ENCODE peak calls at places on chromosome 7, in seven cellular contexts. Q is Ammon's horn; A is GM23248; R is SK-N-DZ; U is glutamatergic neuron; T is T-cell; Y is stimulated activated CD8-positive, alpha-beta memory T cell treated with anti-CD3 and anti-CD28 coated beads, Interleukin-15, amount 100 ng/mL, for 24 hours. S is an unnamed sample.

GRCh38 chr7:130397472-130397871 is 17.2 kb downstream of the CPA1 start:
- DNase-seq in Q (no peak), A (no peak), R (no peak), U (no peak), T (no peak), Y (no peak), S (no peak)

GRCh38 chr7:104943502-104944343 is 70.3 kb upstream of the KMT2E start:
- DNase-seq in Q (no peak), A (no peak), R (no peak), U (no peak), T (peak), Y (peak), S (no peak)

GRCh38 chr7:140926021-140926812 is 1.5 kb upstream of the BRAF start:
- DNase-seq in Q (no peak), A (no peak), R (no peak), U (no peak), T (no peak), Y (no peak), S (no peak)

GRCh38 chr7:94062372-94062771 is 58.2 kb upstream of the BET1 start:
- DNase-seq in Q (no peak), A (peak), R (no peak), U (no peak), T (no peak), Y (no peak), S (no peak)

GRCh38 chr7:3995187-3995586 is 686.9 kb upstream of the FOXK1 start:
- DNase-seq in Q (no peak), A (no peak), R (no peak), U (no peak), T (no peak), Y (no peak), S (no peak)

GRCh38 chr7:37180828-37181549 is 267.7 kb downstream of the ELMO1 start:
- DNase-seq in Q (no peak), A (no peak), R (no peak), U (no peak), T (no peak), Y (no peak), S (peak)

GRCh38 chr7:142855756-142856564 is 1.1 kb downstream of the EPHB6 start:
- DNase-seq in Q (no peak), A (peak), R (no peak), U (no peak), T (no peak), Y (no peak), S (peak)

GRCh38 chr7:107251963-107252362 is 83.2 kb downstream of the HBP1 start:
- DNase-seq in Q (no peak), A (no peak), R (no peak), U (no peak), T (no peak), Y (no peak), S (no peak)

GRCh38 chr7:131111081-131111576 is 216.5 kb upstream of the MKLN1 start:
- DNase-seq in Q (peak), A (peak), R (no peak), U (no peak), T (no peak), Y (no peak), S (peak)

GRCh38 chr7:44286618-44287487 is 38.5 kb downstream of the CAMK2B start:
- DNase-seq in Q (no peak), A (no peak), R (no peak), U (peak), T (no peak), Y (no peak), S (no peak)

GRCh38 chr7:22594020-22594419 is 94.0 kb upstream of the STEAP1B start:
- DNase-seq in Q (no peak), A (no peak), R (no peak), U (no peak), T (no peak), Y (no peak), S (no peak)

GRCh38 chr7:128427289-128427891 is 17.6 kb upstream of the IMPDH1 start:
- DNase-seq in Q (peak), A (peak), R (peak), U (peak), T (no peak), Y (no peak), S (peak)

GRCh38 chr7:80463272-80463920 is 48.5 kb downstream of the GNAT3 start:
- DNase-seq in Q (no peak), A (no peak), R (no peak), U (no peak), T (no peak), Y (no peak), S (no peak)

GRCh38 chr7:4882742-4883351 is 669 bp downstream of the RADIL start:
- DNase-seq in Q (no peak), A (peak), R (peak), U (peak), T (no peak), Y (no peak), S (peak)

S was measured in cerebellar cortex.